ENCODE peak calls at places on chromosome 11, in five cellular contexts. S, J, V, N and W are unnamed samples. For H3K4me1, the result is how much of the 10 kb centered on the place peaks cover.

GRCh38 chr11:30342736-30343166 is 19.8 kb downstream of the ARL14EP start:
- DNase-seq in S (no peak), J (no peak), V (no peak), N (no peak), W (no peak)

GRCh38 chr11:83056204-83056603 is 15.5 kb downstream of the RAB30 start:
- DNase-seq in S (no peak), J (no peak), V (no peak), N (no peak), W (no peak)

GRCh38 chr11:75582461-75582934 is 20.4 kb downstream of the SERPINH1 start:
- DNase-seq in S (no peak), J (no peak), V (no peak), N (no peak), W (no peak)

GRCh38 chr11:132790466-132790865 is 741.8 kb downstream of the OPCML start:
- DNase-seq in S (no peak), J (no peak), V (no peak), N (no peak), W (no peak)

GRCh38 chr11:23151819-23152218 is 291.5 kb upstream of the CCDC179 start:
- DNase-seq in S (no peak), J (no peak), V (no peak), N (no peak), W (no peak)

GRCh38 chr11:111231836-111232235 is 13.7 kb upstream of the POU2AF2 start:
- DNase-seq in S (no peak), J (no peak), V (no peak), N (no peak), W (peak)

GRCh38 chr11:57567210-57567511 is 311 bp downstream of the UBE2L6 start:
- DNase-seq in S (no peak), J (no peak), V (peak), N (no peak), W (no peak)

GRCh38 chr11:67389477-67389876 is 2.3 kb upstream of the RAD9A start:
- DNase-seq in S (peak), J (peak), V (no peak), N (peak), W (peak)

GRCh38 chr11:44556735-44557409 is 8.6 kb upstream of the CD82 start:
- DNase-seq in S (peak), J (peak), V (peak), N (peak), W (peak)

GRCh38 chr11:12235945-12236743 is 125.8 kb downstream of the MICAL2 start:
- DNase-seq in S (no peak), J (peak), V (peak), N (no peak), W (no peak)

GRCh38 chr11:28366549-28367341 is 258.6 kb downstream of the METTL15 start:
- DNase-seq in S (no peak), J (no peak), V (no peak), N (no peak), W (no peak)

GRCh38 chr11:81422402-81422801 is 1311.3 kb downstream of the FAM181B start:
- DNase-seq in S (no peak), J (no peak), V (no peak), N (no peak), W (no peak)

GRCh38 chr11:64969209-64969608 is 2.7 kb downstream of the MAJIN start:
- DNase-seq in S (no peak), J (peak), V (no peak), N (no peak), W (no peak)

GRCh38 chr11:46696212-46696558 is 4.2 kb downstream of the ARHGAP1 start:
- DNase-seq in S (no peak), J (no peak), V (no peak), N (peak), W (no peak)

GRCh38 chr11:134034496-134035381 is 34.1 kb upstream of the JAM3 start:
- DNase-seq in S (peak), J (no peak), V (peak), N (no peak), W (peak)

GRCh38 chr11:79045811-79046304 is 395.0 kb downstream of the TENM4 start:
- DNase-seq in S (no peak), J (no peak), V (no peak), N (no peak), W (peak)

GRCh38 chr11:116379185-116379828 is 393.5 kb downstream of the BUD13 start:
- DNase-seq in S (peak), J (no peak), V (no peak), N (no peak), W (peak)

GRCh38 chr11:45333506-45333971 is 47.4 kb upstream of the SYT13 start:
- DNase-seq in S (peak), J (peak), V (no peak), N (peak), W (peak)

GRCh38 chr11:83046626-83047172 is 25.0 kb downstream of the RAB30 start:
- DNase-seq in S (no peak), J (no peak), V (no peak), N (no peak), W (no peak)

GRCh38 chr11:44235765-44236201 is 74.2 kb downstream of the ALX4 start:
- DNase-seq in S (no peak), J (no peak), V (no peak), N (no peak), W (no peak)

GRCh38 chr11:119236891-119237290 is 30.8 kb downstream of the CBL start:
- DNase-seq in S (no peak), J (no peak), V (no peak), N (no peak), W (no peak)

GRCh38 chr11:13061294-13061990 is 52.3 kb downstream of the RASSF10 start:
- DNase-seq in S (no peak), J (no peak), V (no peak), N (no peak), W (no peak)

GRCh38 chr11:115338476-115338875 is 165.7 kb downstream of the CADM1 start:
- DNase-seq in S (no peak), J (no peak), V (no peak), N (no peak), W (no peak)

GRCh38 chr11:118524757-118525465 is 2.4 kb upstream of the TTC36 start:
- DNase-seq in S (no peak), J (no peak), V (no peak), N (no peak), W (no peak)

GRCh38 chr11:2825886-2826678 is 59.5 kb downstream of the CDKN1C start:
- DNase-seq in S (peak), J (no peak), V (no peak), N (peak), W (peak)

GRCh38 chr11:27296406-27296994 is 66.5 kb downstream of the CCDC34 start:
- DNase-seq in S (no peak), J (peak), V (no peak), N (no peak), W (no peak)

GRCh38 chr11:10725114-10725906 is 25.7 kb upstream of the CTR9 start:
- DNase-seq in S (no peak), J (no peak), V (no peak), N (no peak), W (no peak)

GRCh38 chr11:118263694-118264567 is at the start of gene MPZL2:
- DNase-seq in S (peak), J (no peak), V (no peak), N (peak), W (peak)

GRCh38 chr11:64206457-64207246 is at the start of gene FERMT3:
- DNase-seq in S (peak), J (no peak), V (peak), N (peak), W (no peak)

GRCh38 chr11:8913961-8914660 is 3.1 kb downstream of the AKIP1 start:
- DNase-seq in S (no peak), J (peak), V (peak), N (no peak), W (peak)

GRCh38 chr11:129434641-129435498 is 59.2 kb downstream of the BARX2 start:
- DNase-seq in S (no peak), J (no peak), V (no peak), N (no peak), W (no peak)

GRCh38 chr11:133619973-133620372 is 87.7 kb upstream of the OPCML start:
- DNase-seq in S (no peak), J (no peak), V (no peak), N (no peak), W (no peak)

GRCh38 chr11:66981976-66982578 is 7.0 kb downstream of the C11orf86 start:
- DNase-seq in S (peak), J (peak), V (no peak), N (peak), W (peak)

GRCh38 chr11:43788394-43788793 is 92.2 kb upstream of the ALKBH3 start:
- DNase-seq in S (no peak), J (no peak), V (no peak), N (no peak), W (no peak)

GRCh38 chr11:64304316-64305072 is 830 bp upstream of the ESRRA start:
- DNase-seq in S (peak), J (peak), V (peak), N (peak), W (peak)

GRCh38 chr11:117831661-117832415 is 7.3 kb upstream of the FXYD2 start:
- DNase-seq in S (peak), J (no peak), V (peak), N (no peak), W (no peak)

GRCh38 chr11:57800444-57801184 is 39.0 kb downstream of the CTNND1 start:
- DNase-seq in S (peak), J (peak), V (no peak), N (no peak), W (no peak)

GRCh38 chr11:62428871-62429601 is 10.2 kb downstream of the SCGB1A1 start:
- DNase-seq in S (no peak), J (no peak), V (no peak), N (no peak), W (no peak)

GRCh38 chr11:62431171-62431895 is 12.5 kb downstream of the SCGB1A1 start:
- DNase-seq in S (no peak), J (peak), V (no peak), N (no peak), W (no peak)

GRCh38 chr11:62432695-62433094 is 13.9 kb downstream of the SCGB1A1 start:
- DNase-seq in S (no peak), J (no peak), V (no peak), N (no peak), W (no peak)

GRCh38 chr11:62427630-62428233 is 8.9 kb downstream of the SCGB1A1 start:
- DNase-seq in S (no peak), J (no peak), V (no peak), N (no peak), W (no peak)

GRCh38 chr11:62430350-62430749 is 11.5 kb downstream of the SCGB1A1 start:
- DNase-seq in S (no peak), J (no peak), V (no peak), N (no peak), W (no peak)
- H3K4me1 ChIP-seq in S (under half), J (half or more), V (under half), N (under half), W (under half)

GRCh38 chr11:70082829-70083228 is 4.7 kb downstream of the ANO1 start:
- DNase-seq in S (no peak), J (peak), V (no peak), N (no peak), W (no peak)
- H3K4me1 ChIP-seq in S (under half), J (under half), V (under half), N (under half), W (under half)

GRCh38 chr11:16154715-16155396 is 201.5 kb downstream of the SOX6 start:
- DNase-seq in S (peak), J (peak), V (no peak), N (no peak), W (no peak)
- H3K4me1 ChIP-seq in S (under half), J (half or more), V (under half), N (under half), W (under half)

DNA sequence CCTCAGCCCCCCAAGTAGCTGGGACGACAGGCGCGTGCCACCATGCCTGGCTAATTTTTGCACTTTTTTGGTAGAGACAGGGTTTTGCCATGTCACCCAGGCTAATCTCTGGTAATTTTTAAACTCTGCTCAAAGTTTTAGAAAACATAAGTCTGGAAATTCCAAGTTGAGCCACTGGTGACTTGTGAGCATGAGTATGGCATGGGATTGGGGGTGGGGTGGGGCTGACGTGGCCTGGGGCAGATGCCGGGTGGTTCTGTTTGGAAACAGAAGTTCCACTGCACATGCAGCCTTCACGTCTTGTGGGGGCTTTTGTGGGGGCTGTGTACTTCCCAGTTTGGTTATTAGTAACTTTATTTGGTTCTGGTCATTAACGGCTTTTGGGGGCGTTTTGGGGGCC is 67.3 kb downstream of the PTPRJ start:
- DNase-seq in S (no peak), J (no peak), V (no peak), N (no peak), W (no peak)
- H3K4me1 ChIP-seq in S (under half), J (half or more), V (half or more), N (under half), W (half or more)

DNA sequence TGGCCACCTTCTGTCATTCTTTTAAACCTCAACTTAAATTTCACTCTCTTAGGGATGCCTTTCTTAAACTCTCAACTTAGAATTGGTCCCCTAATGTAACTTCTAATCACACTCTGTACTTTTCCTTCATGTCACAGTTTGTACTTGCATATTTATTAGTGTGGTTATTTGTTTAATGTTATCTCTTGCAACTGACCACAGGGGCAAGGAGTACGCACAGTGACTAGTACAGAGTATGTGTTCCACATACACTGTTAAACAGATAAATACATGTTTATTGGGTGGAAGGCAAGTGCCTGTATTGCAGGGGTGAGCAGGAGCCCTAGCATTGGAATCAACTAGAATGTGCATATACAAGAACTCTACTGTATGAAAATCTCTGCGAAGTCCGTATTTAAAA is 554.0 kb downstream of the INSC start:
- DNase-seq in S (no peak), J (no peak), V (no peak), N (no peak), W (no peak)
- H3K4me1 ChIP-seq in S (under half), J (under half), V (under half), N (under half), W (under half)

GRCh38 chr11:107704432-107704831 is 7.4 kb downstream of the SLN start:
- DNase-seq in S (no peak), J (peak), V (no peak), N (no peak), W (no peak)
- H3K4me1 ChIP-seq in S (under half), J (under half), V (under half), N (under half), W (under half)